ENCODE peak calls at places on chromosomes 3 and 15, in eight cellular contexts. X, D, T, U, E, Q, S and N are unnamed samples.

GRCh38 chr3:99534951-99535704 is 103.3 kb upstream of the COL8A1 start:
- DNase-seq in E (no peak), X (peak), D (peak), U (no peak), T (peak), S (no peak), Q (no peak), N (no peak)

GRCh38 chr3:41346698-41347097 is 147.4 kb downstream of the CTNNB1 start:
- DNase-seq in T (no peak), Q (no peak), X (no peak), S (no peak), U (no peak), D (no peak), E (no peak), N (no peak)

GRCh38 chr3:55984631-55985030 is 483.6 kb downstream of the ERC2 start:
- DNase-seq in T (no peak), S (no peak), X (no peak), U (no peak), D (no peak), Q (no peak), E (no peak), N (no peak)

GRCh38 chr15:71577071-71577470 is 233.3 kb upstream of the NR2E3 start:
- DNase-seq in T (no peak), X (no peak), E (no peak), U (no peak), Q (no peak), D (no peak), S (no peak), N (no peak)

GRCh38 chr15:101617390-101617965 is 34.7 kb downstream of the TM2D3 start:
- DNase-seq in D (no peak), U (no peak), Q (no peak), S (no peak), X (no peak), E (no peak), T (no peak), N (no peak)

GRCh38 chr3:61060421-61060861 is 190.8 kb downstream of the FHIT start:
- DNase-seq in U (no peak), Q (no peak), S (no peak), T (no peak), E (no peak), X (no peak), D (no peak), N (no peak)

GRCh38 chr3:53274938-53275666 is 19.3 kb upstream of the TKT start:
- DNase-seq in D (no peak), E (no peak), Q (no peak), U (no peak), T (no peak), S (no peak), X (no peak), N (no peak)

GRCh38 chr15:78875107-78875914 is 2.6 kb downstream of the MORF4L1 start:
- DNase-seq in Q (no peak), X (no peak), S (no peak), T (no peak), U (no peak), D (no peak), E (peak), N (no peak)

GRCh38 chr3:189512824-189513223 is 118.4 kb upstream of the TP63 start:
- DNase-seq in X (no peak), E (no peak), T (no peak), D (no peak), U (no peak), S (no peak), Q (no peak), N (no peak)

GRCh38 chr3:64097920-64098319 is 74.6 kb upstream of the PSMD6 start:
- DNase-seq in U (no peak), T (no peak), S (no peak), X (no peak), Q (no peak), E (no peak), D (no peak), N (no peak)

GRCh38 chr3:189964623-189965022 is 156.1 kb downstream of the P3H2 start:
- DNase-seq in T (no peak), S (no peak), X (no peak), Q (no peak), U (no peak), D (no peak), E (no peak), N (no peak)

GRCh38 chr3:45064512-45065372 is 38.6 kb downstream of the CLEC3B start:
- DNase-seq in U (no peak), T (peak), E (no peak), Q (no peak), D (peak), X (peak), S (no peak), N (no peak)

GRCh38 chr15:67998599-67999122 is 55.5 kb upstream of the PIAS1 start:
- DNase-seq in X (peak), S (no peak), T (peak), Q (no peak), U (peak), D (no peak), E (peak), N (no peak)

GRCh38 chr3:181610083-181610972 is 101.4 kb upstream of the SOX2 start:
- DNase-seq in U (no peak), E (no peak), X (no peak), D (no peak), S (no peak), T (no peak), Q (no peak), N (no peak)

GRCh38 chr3:183943739-183944138 is 59.1 kb upstream of the PARL start:
- DNase-seq in S (no peak), T (no peak), E (no peak), Q (no peak), D (no peak), U (no peak), X (no peak), N (no peak)

GRCh38 chr3:55364426-55364825 is 122.7 kb downstream of the WNT5A start:
- DNase-seq in U (no peak), E (no peak), X (no peak), Q (no peak), D (no peak), S (no peak), T (no peak), N (no peak)

GRCh38 chr3:126661965-126662364 is 7.0 kb upstream of the TXNRD3 start:
- DNase-seq in S (peak), X (no peak), Q (no peak), T (no peak), D (no peak), U (peak), E (peak), N (no peak)

GRCh38 chr3:126658584-126658983 is 3.7 kb upstream of the TXNRD3 start:
- DNase-seq in S (peak), U (no peak), Q (no peak), D (no peak), X (no peak), T (no peak), E (no peak), N (no peak)

GRCh38 chr3:126661532-126661931 is 6.6 kb upstream of the TXNRD3 start:
- DNase-seq in X (no peak), U (peak), S (peak), D (no peak), Q (no peak), T (no peak), E (no peak), N (no peak)

GRCh38 chr3:126657901-126658300 is 3.0 kb upstream of the TXNRD3 start:
- DNase-seq in U (peak), E (no peak), Q (no peak), X (no peak), D (no peak), S (peak), T (no peak), N (no peak)

GRCh38 chr3:126659915-126660886 is 5.3 kb upstream of the TXNRD3 start:
- DNase-seq in Q (no peak), T (peak), D (no peak), E (peak), U (peak), S (peak), X (no peak), N (no peak)
- TF ChIP-seq CTCF in Q (no peak), T (no peak), D (no peak), E (peak), U (no peak), S (no peak), X (peak), N (peak)

DNA sequence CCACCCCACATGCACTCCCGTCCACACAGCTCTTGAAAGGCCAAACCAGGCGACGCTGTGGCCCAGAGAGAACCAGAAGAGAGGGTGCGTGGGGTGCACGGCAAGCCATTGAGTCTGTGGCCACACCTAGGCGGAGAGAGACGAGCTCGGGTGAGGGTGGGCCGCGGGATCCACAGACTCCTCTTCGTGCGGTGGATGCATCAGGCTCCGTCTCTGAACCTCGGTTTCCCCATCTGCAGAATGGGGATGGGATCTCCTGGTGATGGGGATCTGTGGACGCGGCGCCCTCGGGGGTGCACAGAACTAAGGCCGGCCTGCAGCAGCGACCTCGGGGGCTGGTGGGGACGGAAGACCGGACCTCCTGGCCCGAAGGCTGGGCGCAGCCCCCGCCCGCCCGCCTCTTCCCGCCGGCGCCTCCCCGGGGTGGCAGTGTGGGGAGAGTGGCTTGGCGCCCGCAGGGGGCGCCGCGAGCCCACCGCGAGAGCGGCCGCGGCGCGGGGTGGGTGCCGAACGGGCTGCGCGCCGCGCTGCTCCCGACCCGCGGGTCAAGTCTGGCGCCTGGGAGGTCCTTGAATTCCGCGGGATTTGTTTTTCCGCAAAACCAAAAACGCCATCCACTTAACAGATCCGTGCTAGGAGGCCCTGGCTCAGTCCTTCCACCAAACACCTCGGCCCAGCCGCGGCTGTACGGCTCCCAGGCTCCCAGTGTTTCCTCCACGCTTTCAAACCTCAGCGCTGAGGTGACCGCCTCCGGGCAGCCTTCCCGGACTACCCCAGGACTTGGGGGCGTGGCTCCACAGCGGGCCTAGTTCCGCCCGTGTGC is 13.2 kb upstream of the ADPGK start:
- DNase-seq in S (no peak), Q (no peak), T (peak), D (peak), U (peak), E (peak), X (no peak), N (no peak)
- TF ChIP-seq CTCF in S (peak), Q (peak), T (peak), D (peak), U (peak), E (peak), X (peak), N (peak)

GRCh38 chr3:162274070-162274469 is 777.5 kb downstream of the OTOL1 start:
- DNase-seq in T (no peak), S (no peak), E (no peak), Q (no peak), X (no peak), U (no peak), D (no peak), N (no peak)
- TF ChIP-seq CTCF in T (no peak), S (no peak), E (no peak), Q (no peak), X (no peak), U (no peak), D (no peak), N (no peak)

GRCh38 chr3:58659051-58659675 is 7.4 kb downstream of the FAM3D start:
- DNase-seq in D (no peak), S (no peak), Q (no peak), U (peak), E (peak), T (peak), X (peak), N (no peak)
- TF ChIP-seq CTCF in D (peak), S (no peak), Q (peak), U (no peak), E (peak), T (peak), X (peak), N (peak)

GRCh38 chr3:139104062-139104461 is 59.4 kb upstream of the PRR23C start:
- DNase-seq in Q (no peak), D (no peak), U (no peak), X (no peak), E (peak), T (no peak), S (peak), N (no peak)

GRCh38 chr3:139100821-139101220 is 56.1 kb upstream of the PRR23C start:
- DNase-seq in E (no peak), U (no peak), X (no peak), D (no peak), T (no peak), S (no peak), Q (no peak), N (no peak)

GRCh38 chr3:139101396-139101795 is 56.7 kb upstream of the PRR23C start:
- DNase-seq in S (peak), T (no peak), X (no peak), Q (no peak), E (no peak), D (no peak), U (no peak), N (no peak)

GRCh38 chr3:139103484-139103883 is 58.8 kb upstream of the PRR23C start:
- DNase-seq in S (peak), T (no peak), Q (no peak), U (no peak), X (no peak), E (no peak), D (no peak), N (no peak)

GRCh38 chr3:139102606-139103005 is 57.9 kb upstream of the PRR23C start:
- DNase-seq in X (no peak), Q (no peak), S (peak), D (no peak), T (no peak), E (no peak), U (no peak), N (no peak)
- TF ChIP-seq CTCF in X (no peak), Q (no peak), S (no peak), D (no peak), T (no peak), E (no peak), U (no peak), N (no peak)